ENCODE peak calls at places on chromosomes 11 and 22, in ten cellular contexts. M is HCT116, U is fibroblast of pulmonary artery, Q is astrocyte of the cerebellum, D is right lobe of liver, F is fibroblast of lung, H is tibial nerve, N is A549, E is astrocyte of the spinal cord, T is cardiac fibroblast. Z is an unnamed sample.

GRCh38 chr22:45574069-45574703 is 71.5 kb downstream of the FBLN1 start:
- DNase-seq in M (no peak), U (no peak), Q (no peak), D (no peak), F (no peak), H (no peak), N (no peak), E (no peak), T (no peak), Z (no peak)

GRCh38 chr22:18985761-18986160 is 49.7 kb upstream of the PRODH start:
- DNase-seq in M (no peak), U (no peak), Q (no peak), D (peak), F (no peak), H (no peak), N (no peak), E (no peak), T (no peak), Z (no peak)

GRCh38 chr11:60985991-60986915 is 14.8 kb downstream of the CD6 start:
- DNase-seq in M (no peak), U (peak), Q (no peak), D (no peak), F (peak), H (no peak), N (peak), E (peak), T (no peak), Z (no peak)

GRCh38 chr22:27836181-27836580 is 34.6 kb upstream of the MN1 start:
- DNase-seq in M (no peak), U (no peak), Q (no peak), D (no peak), F (no peak), H (no peak), N (no peak), E (no peak), T (no peak), Z (no peak)

GRCh38 chr11:12418019-12418611 is 40.7 kb downstream of the PARVA start:
- DNase-seq in M (no peak), U (peak), Q (no peak), D (no peak), F (peak), H (no peak), N (no peak), E (no peak), T (peak), Z (no peak)

GRCh38 chr22:16963189-16963945 is 44.7 kb downstream of the GAB4 start:
- DNase-seq in M (no peak), U (no peak), Q (no peak), D (no peak), F (no peak), H (no peak), N (no peak), E (no peak), T (no peak), Z (peak)

GRCh38 chr11:112513936-112514716 is 253.5 kb upstream of the PLET1 start:
- DNase-seq in M (no peak), U (no peak), Q (no peak), D (no peak), F (no peak), H (no peak), N (no peak), E (no peak), T (no peak), Z (no peak)

GRCh38 chr11:58286249-58286648 is 18.2 kb upstream of the OR10W1 start:
- DNase-seq in M (peak), U (peak), Q (no peak), D (no peak), F (peak), H (no peak), N (peak), E (peak), T (peak), Z (no peak)

GRCh38 chr11:1039481-1040427 is 3.2 kb upstream of the MUC6 start:
- DNase-seq in M (no peak), U (no peak), Q (no peak), D (no peak), F (peak), H (no peak), N (no peak), E (no peak), T (peak), Z (no peak)

GRCh38 chr11:117929568-117930207 is 486 bp upstream of the TMPRSS13 start:
- DNase-seq in M (no peak), U (no peak), Q (no peak), D (no peak), F (no peak), H (no peak), N (no peak), E (no peak), T (no peak), Z (no peak)

GRCh38 chr11:34792814-34793241 is 123.4 kb downstream of the APIP start:
- DNase-seq in M (no peak), U (no peak), Q (no peak), D (peak), F (no peak), H (peak), N (no peak), E (no peak), T (no peak), Z (no peak)

GRCh38 chr22:24303007-24303406 is 32.4 kb downstream of the SPECC1L start:
- DNase-seq in M (no peak), U (no peak), Q (no peak), D (no peak), F (no peak), H (no peak), N (no peak), E (no peak), T (no peak), Z (no peak)

GRCh38 chr22:27494821-27495220 is 306.7 kb downstream of the MN1 start:
- DNase-seq in M (no peak), U (no peak), Q (no peak), D (no peak), F (no peak), H (no peak), N (no peak), E (no peak), T (no peak), Z (no peak)

DNA sequence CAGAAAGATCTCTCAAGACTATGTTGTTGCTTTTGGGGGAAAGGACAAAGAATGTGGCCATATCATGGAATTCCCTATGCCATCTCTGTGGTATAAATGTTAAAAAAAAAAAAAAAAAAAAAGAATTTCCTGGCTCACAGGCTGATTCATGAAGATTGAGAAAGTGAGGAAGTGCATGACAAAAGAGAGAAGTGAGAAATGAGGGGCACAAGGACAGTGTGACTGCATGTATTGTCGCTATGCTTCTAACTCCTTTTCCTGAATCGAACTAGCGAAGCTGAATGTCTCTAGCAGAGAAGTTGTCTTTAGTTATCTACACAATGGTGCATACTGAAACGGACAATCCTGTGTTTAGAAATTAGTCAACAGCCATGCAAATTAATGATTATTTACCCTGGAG is 80.6 kb upstream of the CARD18 start:
- DNase-seq in M (no peak), U (peak), Q (no peak), D (no peak), F (no peak), H (no peak), N (no peak), E (no peak), T (no peak), Z (no peak)
- TF ChIP-seq CTCF in M (no peak), U (no peak), Q (no peak), D (no peak), F (no peak), H (no peak), N (no peak), E (no peak), T (no peak), Z (no peak)

GRCh38 chr11:68010058-68011041 is at the start of gene ALDH3B1:
- DNase-seq in M (peak), U (peak), Q (no peak), D (peak), F (peak), H (peak), N (peak), E (peak), T (peak), Z (peak)
- H3K4me3 ChIP-seq in M (peak), U (peak), Q (peak), D (peak), F (peak), H (peak), N (peak), E (peak), T (peak), Z (peak)

GRCh38 chr11:84384637-84385227 is 1098.6 kb upstream of the CCDC90B start:
- DNase-seq in M (no peak), U (peak), Q (peak), D (peak), F (peak), H (peak), N (peak), E (peak), T (peak), Z (peak)

GRCh38 chr11:84396521-84396920 is 1110.4 kb upstream of the CCDC90B start:
- DNase-seq in M (no peak), U (peak), Q (no peak), D (no peak), F (no peak), H (no peak), N (no peak), E (peak), T (peak), Z (no peak)

DNA sequence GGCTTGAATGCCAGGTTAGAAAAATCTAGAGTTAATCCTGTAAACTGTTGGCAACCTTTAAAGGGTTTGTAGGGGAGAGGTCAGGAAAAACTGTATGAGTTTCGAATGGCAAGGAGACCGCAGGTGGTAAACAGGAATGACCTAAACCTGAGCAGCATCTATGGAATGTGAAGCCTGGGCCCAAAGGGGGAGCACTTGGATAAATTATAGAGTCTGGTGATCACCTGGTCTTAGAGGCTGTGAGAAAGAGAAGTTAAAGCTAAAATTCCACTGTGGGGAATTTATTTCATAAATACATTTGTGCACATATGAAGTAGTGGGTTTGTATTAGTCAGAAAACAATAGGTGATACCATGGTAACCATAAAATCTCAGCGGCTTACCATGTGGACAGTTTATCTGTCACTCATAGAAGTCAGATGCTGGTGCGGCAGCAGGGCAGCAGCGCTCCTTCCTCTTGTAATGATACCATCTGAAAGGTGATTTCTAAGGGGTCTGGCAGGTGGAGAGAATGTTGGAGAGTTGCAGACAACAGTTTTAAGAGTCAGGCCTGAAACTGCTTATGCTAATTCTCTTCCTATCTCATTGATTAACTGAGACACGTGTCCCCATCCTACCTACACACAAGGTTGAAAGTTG is 1104.4 kb upstream of the CCDC90B start:
- DNase-seq in M (no peak), U (peak), Q (no peak), D (no peak), F (no peak), H (no peak), N (no peak), E (peak), T (no peak), Z (no peak)
- TF ChIP-seq CTCF in M (no peak), U (no peak), Q (peak), D (no peak), F (no peak), H (no peak), N (no peak), E (peak), T (no peak), Z (no peak)

DNA sequence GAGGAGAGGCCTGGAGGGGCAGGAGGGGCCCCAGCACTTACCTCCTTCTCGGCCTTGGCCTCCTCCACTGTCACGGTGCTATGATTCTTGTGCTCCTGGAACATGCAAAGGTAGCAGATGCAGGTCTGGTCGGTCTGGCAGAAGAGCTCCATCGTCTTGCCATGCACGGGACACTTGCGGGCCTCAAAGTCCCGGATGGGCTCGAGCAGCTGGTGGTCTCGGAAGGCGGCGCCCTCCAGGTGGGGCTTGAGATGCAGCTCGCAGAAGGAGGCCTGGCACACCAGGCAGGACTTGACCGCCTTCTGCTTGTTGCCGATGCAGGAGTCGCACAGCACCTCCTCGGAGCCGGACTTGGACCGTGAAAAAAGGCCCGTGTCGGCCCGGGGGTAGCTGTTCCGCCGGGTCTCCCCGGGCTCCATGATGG is 714 bp downstream of the TRIM29 start:
- DNase-seq in M (no peak), U (no peak), Q (no peak), D (no peak), F (no peak), H (peak), N (no peak), E (no peak), T (no peak), Z (peak)
- H3K4me3 ChIP-seq in M (no peak), U (no peak), Q (no peak), D (no peak), F (no peak), H (no peak), N (no peak), E (no peak), T (no peak), Z (no peak)

GRCh38 chr22:23270212-23270733 is 90.0 kb downstream of the BCR start:
- DNase-seq in M (no peak), U (peak), Q (peak), D (no peak), F (peak), H (no peak), N (no peak), E (no peak), T (no peak), Z (no peak)
- TF ChIP-seq CTCF in M (no peak), U (peak), Q (peak), D (no peak), F (peak), H (no peak), N (no peak), E (peak), T (no peak), Z (no peak)

DNA sequence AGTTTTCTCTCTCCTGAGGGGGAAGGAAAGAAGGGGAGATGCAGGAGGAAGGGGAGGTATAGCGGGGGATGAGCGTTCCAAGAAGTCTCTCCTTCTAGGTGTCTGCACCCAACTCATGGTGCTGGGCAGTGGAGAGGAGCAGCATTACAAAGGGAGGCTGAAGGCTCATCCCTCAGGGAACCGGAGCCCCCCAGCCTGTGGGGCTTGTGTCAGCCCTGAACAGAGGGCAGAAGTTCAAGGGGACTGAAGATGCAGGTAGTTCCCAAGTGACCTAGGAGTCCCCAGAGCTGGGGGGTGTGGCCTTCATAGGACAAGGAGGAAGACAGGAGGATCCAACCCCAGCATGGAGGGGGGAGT is 1.8 kb downstream of the C11orf68 start:
- DNase-seq in M (no peak), U (no peak), Q (no peak), D (no peak), F (no peak), H (no peak), N (no peak), E (no peak), T (no peak), Z (no peak)
- H3K4me3 ChIP-seq in M (peak), U (peak), Q (peak), D (no peak), F (peak), H (no peak), N (no peak), E (no peak), T (peak), Z (peak)

DNA sequence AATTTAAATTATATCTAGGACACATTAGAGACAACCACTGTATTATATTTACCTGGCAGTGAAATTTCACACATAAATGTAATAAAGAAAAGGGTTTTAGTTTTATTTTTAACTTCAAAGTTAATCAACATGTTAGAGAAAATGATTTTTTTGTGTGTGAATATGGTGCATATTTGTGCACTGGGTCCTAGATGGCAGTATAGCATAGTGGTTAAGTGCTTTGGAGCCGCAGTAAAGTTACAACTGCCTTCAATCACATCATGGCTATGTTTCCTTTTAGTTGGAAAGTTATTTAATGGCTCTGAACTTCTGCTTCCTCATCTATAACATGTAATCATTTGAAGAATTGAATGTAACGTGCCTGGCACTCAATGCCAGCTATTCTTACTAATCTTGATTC is 108.9 kb upstream of the DDI1 start:
- DNase-seq in M (no peak), U (peak), Q (no peak), D (no peak), F (peak), H (no peak), N (peak), E (peak), T (peak), Z (no peak)
- TF ChIP-seq CTCF in M (no peak), U (peak), Q (peak), D (no peak), F (peak), H (no peak), N (peak), E (peak), T (peak), Z (no peak)

GRCh38 chr22:42500836-42501179 is 18.8 kb downstream of the RRP7A start:
- DNase-seq in M (no peak), U (no peak), Q (no peak), D (no peak), F (no peak), H (no peak), N (no peak), E (no peak), T (no peak), Z (no peak)
- H3K4me3 ChIP-seq in M (no peak), U (peak), Q (peak), D (no peak), F (no peak), H (peak), N (peak), E (peak), T (no peak), Z (peak)

DNA sequence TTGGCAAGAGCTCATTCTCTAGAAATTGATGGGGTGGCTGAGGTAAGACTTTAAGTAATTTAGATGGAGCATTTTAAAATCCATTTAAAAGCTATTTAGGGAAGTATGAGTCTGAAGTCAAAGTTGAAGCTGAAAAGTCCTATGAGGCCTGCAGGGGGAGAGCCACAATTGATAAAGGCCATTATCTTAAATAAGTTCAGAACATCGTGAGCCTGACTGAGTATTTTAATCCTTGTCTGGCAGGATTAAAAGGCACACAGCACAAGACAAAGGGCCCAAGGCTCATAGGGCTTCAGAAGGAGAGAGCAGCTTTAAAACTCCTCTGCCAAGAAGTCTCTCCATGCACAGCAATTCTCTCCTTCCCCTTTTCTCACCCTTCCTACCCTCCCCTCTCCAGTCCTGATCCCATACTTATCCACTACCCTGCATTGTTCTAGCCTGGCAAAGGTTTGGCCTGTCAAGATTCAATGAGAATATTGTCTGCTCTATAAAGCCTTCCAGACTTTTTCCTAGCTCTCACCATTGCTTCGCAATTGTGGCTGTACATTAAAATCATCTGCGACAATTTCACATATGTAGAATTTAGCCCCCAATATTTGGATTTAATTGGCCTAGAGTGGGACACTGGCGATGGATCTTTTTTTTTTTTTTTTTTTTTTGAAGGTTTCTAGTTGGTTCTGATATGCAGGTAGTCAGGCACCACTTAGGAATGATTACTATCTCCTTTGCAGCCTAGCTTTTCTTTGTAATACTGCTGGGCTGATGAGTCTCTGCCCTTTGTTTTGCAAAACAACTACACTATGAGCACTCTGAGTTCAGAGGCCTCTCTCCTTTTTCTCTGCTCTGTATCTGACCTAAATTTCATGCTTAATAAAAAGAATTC is 1312.8 kb downstream of the FAM181B start:
- DNase-seq in M (no peak), U (no peak), Q (no peak), D (no peak), F (no peak), H (no peak), N (no peak), E (no peak), T (no peak), Z (no peak)
- TF ChIP-seq CTCF in M (no peak), U (no peak), Q (no peak), D (no peak), F (no peak), H (no peak), N (no peak), E (no peak), T (no peak), Z (no peak)

GRCh38 chr11:124644426-124645280 is 22.0 kb downstream of the TBRG1 start:
- DNase-seq in M (peak), U (peak), Q (peak), D (peak), F (peak), H (peak), N (peak), E (peak), T (peak), Z (peak)
- H3K4me3 ChIP-seq in M (peak), U (peak), Q (no peak), D (peak), F (peak), H (no peak), N (no peak), E (no peak), T (peak), Z (no peak)